ENCODE peak calls at places on chromosomes 7 and 10, in seven cellular contexts. R is K562, B is GM12878, Q is HCT116, Y is HepG2, Z is SK-N-SH, A is H1. I is an unnamed sample.

GRCh38 chr7:77866791-77867190 is 68.2 kb downstream of the PHTF2 start:
- DNase-seq in Z (no peak), A (no peak), B (no peak), Q (no peak), Y (peak), R (no peak), I (no peak)

GRCh38 chr7:157514746-157515145 is 177.9 kb downstream of the DNAJB6 start:
- DNase-seq in A (no peak), Q (no peak), B (no peak), Y (no peak), Z (no peak), R (no peak), I (no peak)

GRCh38 chr7:39458346-39458745 is 107.9 kb upstream of the YAE1 start:
- DNase-seq in Q (no peak), R (peak), A (no peak), Z (peak), B (no peak), Y (no peak), I (no peak)

GRCh38 chr10:77566914-77567566 is 70.6 kb downstream of the KCNMA1 start:
- DNase-seq in R (no peak), B (no peak), Z (no peak), Y (no peak), A (no peak), Q (no peak), I (no peak)

GRCh38 chr10:103894454-103894853 is 23.5 kb downstream of the STN1 start:
- DNase-seq in B (no peak), A (no peak), R (no peak), Y (no peak), Z (no peak), Q (no peak), I (no peak)

GRCh38 chr10:57905866-57906265 is 361.8 kb downstream of the IPMK start:
- DNase-seq in R (no peak), A (no peak), Q (no peak), Z (no peak), Y (no peak), B (no peak), I (no peak)

GRCh38 chr10:78644550-78644949 is 424.2 kb upstream of the ZMIZ1 start:
- DNase-seq in R (no peak), Y (no peak), Z (no peak), Q (no peak), A (no peak), B (no peak), I (no peak)

GRCh38 chr10:85157206-85157605 is 828.8 kb downstream of the CCSER2 start:
- DNase-seq in R (no peak), Q (no peak), A (no peak), Z (no peak), B (no peak), Y (no peak), I (no peak)

GRCh38 chr7:4951903-4952636 is 6.9 kb downstream of the MMD2 start:
- DNase-seq in A (no peak), Q (no peak), Y (no peak), R (peak), B (peak), Z (no peak), I (no peak)

GRCh38 chr7:141202540-141202939 is 128.7 kb downstream of the TMEM178B start:
- DNase-seq in A (no peak), Y (no peak), R (no peak), B (no peak), Z (no peak), Q (no peak), I (no peak)

GRCh38 chr7:95430864-95431263 is 4.0 kb downstream of the PON2 start:
- DNase-seq in A (no peak), R (no peak), Z (no peak), Q (no peak), B (no peak), Y (peak), I (no peak)

GRCh38 chr10:30821269-30821993 is 191.9 kb upstream of the LYZL2 start:
- DNase-seq in B (no peak), Q (no peak), R (no peak), Y (no peak), A (no peak), Z (no peak), I (no peak)

GRCh38 chr10:121696854-121697253 is 98.6 kb upstream of the FGFR2 start:
- DNase-seq in A (peak), Z (peak), Y (peak), R (peak), Q (peak), B (no peak), I (no peak)

GRCh38 chr7:100540073-100540723 is 1.2 kb downstream of the AGFG2 start:
- DNase-seq in B (no peak), Y (peak), Z (no peak), Q (no peak), A (no peak), R (no peak), I (no peak)

GRCh38 chr7:26213821-26214515 is 12.4 kb downstream of the CBX3 start:
- DNase-seq in A (no peak), Z (no peak), Q (no peak), Y (no peak), B (no peak), R (no peak), I (no peak)

GRCh38 chr7:39219869-39220268 is 242.2 kb downstream of the POU6F2 start:
- DNase-seq in A (no peak), Y (no peak), Z (no peak), R (no peak), B (no peak), Q (no peak), I (no peak)

GRCh38 chr7:7695418-7695817 is 23.0 kb downstream of the RPA3 start:
- DNase-seq in A (no peak), Q (no peak), R (no peak), B (no peak), Z (no peak), Y (no peak), I (no peak)

GRCh38 chr7:105439174-105439893 is 50.6 kb upstream of the SRPK2 start:
- DNase-seq in Z (peak), Q (no peak), R (peak), B (no peak), A (no peak), Y (peak), I (no peak)

GRCh38 chr10:13853854-13854253 is 267.1 kb downstream of the PRPF18 start:
- DNase-seq in Q (no peak), Y (no peak), R (no peak), Z (no peak), B (no peak), A (no peak), I (no peak)

GRCh38 chr10:21499910-21500577 is 25.4 kb downstream of the SKIDA1 start:
- DNase-seq in Y (no peak), B (no peak), Q (no peak), R (no peak), Z (no peak), A (no peak), I (no peak)

GRCh38 chr7:132053871-132054270 is 497.4 kb upstream of the PODXL start:
- DNase-seq in Y (no peak), Z (no peak), B (no peak), R (no peak), A (no peak), Q (no peak), I (no peak)

GRCh38 chr7:1028044-1028770 is 16.1 kb upstream of the GPR146 start:
- DNase-seq in Z (peak), Y (peak), R (peak), A (peak), Q (peak), B (no peak), I (peak)

DNA sequence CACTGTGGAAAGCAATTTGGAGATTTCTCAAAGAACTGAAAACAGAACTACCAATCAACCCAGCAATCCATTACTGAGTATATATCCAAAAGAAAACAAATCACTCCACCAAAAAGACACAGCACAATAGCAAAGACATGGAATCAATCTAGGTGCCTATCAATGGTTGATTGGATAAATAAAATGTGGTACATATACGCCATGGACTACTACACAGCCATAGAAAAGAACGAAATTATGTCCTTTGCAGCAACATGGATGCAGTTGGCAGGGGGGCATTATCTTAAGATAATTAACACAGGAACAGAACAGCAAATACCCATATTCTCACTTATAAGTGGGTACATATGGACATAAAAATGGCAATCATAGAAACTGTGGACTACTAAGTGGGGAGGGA is 35.4 kb upstream of the WNT8B start:
- DNase-seq in Z (no peak), A (no peak), R (no peak), B (no peak), Y (no peak), Q (no peak), I (no peak)
- H3K4me3 ChIP-seq in Z (no peak), A (no peak), R (no peak), B (no peak), Y (no peak), Q (no peak), I (no peak)

DNA sequence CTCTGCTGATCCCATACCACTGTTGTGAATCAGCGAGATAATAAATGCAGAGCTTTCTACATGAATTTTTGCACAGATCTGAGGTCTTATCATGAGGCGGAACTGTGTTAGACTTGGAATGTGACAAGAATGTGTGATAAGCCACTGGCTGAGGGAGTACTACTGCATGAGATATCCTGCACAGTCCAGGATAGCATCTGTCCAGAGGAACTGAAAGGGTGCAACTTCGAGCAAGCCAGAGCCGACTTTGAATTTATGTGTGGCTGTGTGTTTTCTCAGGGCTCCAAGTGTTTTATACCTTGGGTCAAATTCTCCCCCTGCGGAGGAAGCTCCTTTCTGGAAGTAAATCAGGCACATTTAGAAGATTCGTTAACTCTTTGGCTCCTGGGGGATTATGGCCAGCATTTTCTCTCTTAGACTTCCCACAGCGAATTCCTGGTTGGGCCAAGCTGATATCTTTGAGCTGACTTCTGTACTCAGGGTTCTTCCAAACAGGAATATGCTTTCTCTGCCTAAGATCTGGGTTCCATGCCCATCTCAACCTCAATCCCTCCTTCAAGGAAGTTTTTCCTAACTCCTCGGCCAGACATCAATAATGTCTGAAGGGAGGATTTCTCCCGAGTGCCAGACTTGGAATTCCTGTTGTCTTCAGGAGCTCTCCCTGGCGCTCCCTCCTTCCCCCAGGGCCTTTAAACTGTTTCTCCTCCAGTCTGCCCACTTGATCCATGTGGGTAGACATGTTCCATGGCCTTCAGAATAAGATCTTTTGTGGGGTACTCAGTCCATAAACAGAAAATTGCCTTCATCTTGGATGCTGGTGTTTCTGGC is 2.5 kb upstream of the MEST start:
- DNase-seq in R (no peak), Q (no peak), A (no peak), B (no peak), Y (no peak), Z (peak), I (no peak)
- TF ChIP-seq YY1 in R (no peak), Q (no peak), A (no peak), B (no peak), Y (no peak), Z (peak), I (no peak)

GRCh38 chr10:117568226-117568625 is 25.7 kb downstream of the EMX2 start:
- DNase-seq in Y (no peak), Q (no peak), R (no peak), A (no peak), B (no peak), Z (no peak), I (no peak)

GRCh38 chr10:117570880-117571279 is 28.3 kb downstream of the EMX2 start:
- DNase-seq in B (no peak), Q (no peak), Y (no peak), A (no peak), R (no peak), Z (no peak), I (no peak)

GRCh38 chr10:117565068-117565467 is 22.5 kb downstream of the EMX2 start:
- DNase-seq in Y (no peak), R (no peak), Q (no peak), A (no peak), B (no peak), Z (no peak), I (no peak)

GRCh38 chr10:117574546-117575146 is 32.1 kb downstream of the EMX2 start:
- DNase-seq in Z (no peak), B (no peak), R (no peak), Q (no peak), A (no peak), Y (no peak), I (no peak)

GRCh38 chr10:117569610-117570395 is 27.3 kb downstream of the EMX2 start:
- DNase-seq in Q (no peak), Y (no peak), B (no peak), Z (no peak), A (no peak), R (no peak), I (no peak)
- H3K4me3 ChIP-seq in Q (no peak), Y (no peak), B (no peak), Z (no peak), A (no peak), R (no peak), I (no peak)

DNA sequence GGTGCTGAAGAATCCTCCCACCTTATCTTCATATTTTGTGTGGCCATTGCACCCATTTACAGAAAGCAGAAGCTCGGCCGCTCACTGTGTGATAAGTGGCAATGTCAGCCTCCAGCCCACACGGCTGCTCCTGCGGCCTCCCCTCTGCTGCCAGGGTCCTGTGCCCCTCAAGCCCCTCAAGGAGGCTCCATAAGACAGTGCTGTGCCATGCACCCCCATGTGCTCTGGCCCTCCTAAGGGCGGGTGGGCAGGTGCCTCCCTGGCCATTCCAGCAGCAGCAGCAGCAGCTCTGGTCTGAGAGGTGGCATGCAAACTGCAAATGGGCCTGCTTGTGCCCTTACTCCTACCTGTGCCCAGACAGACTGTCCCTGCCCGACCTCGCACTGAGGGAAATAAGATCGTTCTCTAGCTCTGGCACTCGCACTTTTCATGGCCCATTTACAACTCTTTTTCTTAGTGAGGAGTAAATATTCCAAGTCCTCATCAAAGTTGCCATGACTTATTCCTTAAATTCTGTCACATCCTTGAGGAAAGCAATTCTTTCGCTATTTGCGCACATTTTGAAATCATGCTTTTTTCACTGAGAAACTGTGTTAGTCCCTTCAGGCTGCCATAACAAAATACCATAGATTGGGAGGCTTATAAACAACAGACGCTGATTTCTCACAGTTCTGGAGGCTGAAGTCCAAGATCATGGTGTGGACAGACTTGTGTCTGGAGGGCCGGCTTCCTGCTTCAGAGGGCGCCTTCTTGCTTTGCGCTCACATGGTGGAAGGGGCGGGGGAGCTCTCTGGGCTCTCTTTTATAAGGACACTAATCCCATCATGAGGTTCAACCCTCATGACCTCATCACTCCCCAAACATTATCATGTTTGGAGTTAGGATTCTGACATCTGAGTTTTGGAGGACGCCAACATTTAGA is 187.8 kb downstream of the COBL start:
- DNase-seq in R (no peak), B (no peak), Z (no peak), Y (no peak), A (no peak), Q (no peak), I (no peak)
- TF ChIP-seq YY1 in R (no peak), B (no peak), Z (no peak), Y (no peak), A (no peak), Q (no peak), I (no peak)